ENCODE peak calls at places on chromosomes 11 and 22, in four cellular contexts. N, B, E and L are unnamed samples.

GRCh38 chr11:120569903-120570302 is 58.4 kb downstream of the GRIK4 start:
- DNase-seq in N (no peak), B (no peak), E (no peak), L (no peak)

GRCh38 chr11:45289369-45289768 is 3.2 kb upstream of the SYT13 start:
- DNase-seq in N (peak), B (no peak), E (no peak), L (peak)

GRCh38 chr11:119034813-119035212 is 4.1 kb upstream of the SLC37A4 start:
- DNase-seq in N (no peak), B (no peak), E (no peak), L (no peak)

GRCh38 chr11:73334244-73335203 is 26.4 kb downstream of the ARHGEF17 start:
- DNase-seq in N (peak), B (peak), E (peak), L (peak)

GRCh38 chr11:64092761-64093136 is 57.0 kb downstream of the FLRT1 start:
- DNase-seq in N (no peak), B (no peak), E (no peak), L (no peak)

GRCh38 chr11:116145187-116145865 is 627.5 kb downstream of the BUD13 start:
- DNase-seq in N (no peak), B (no peak), E (no peak), L (no peak)

GRCh38 chr11:124898711-124899110 is 1.0 kb upstream of the ROBO4 start:
- DNase-seq in N (no peak), B (peak), E (peak), L (peak)

GRCh38 chr22:42654696-42655095 is 5.5 kb upstream of the CYB5R3 start:
- DNase-seq in N (no peak), B (no peak), E (no peak), L (peak)

GRCh38 chr22:42076764-42077485 is 2.6 kb upstream of the SMDT1 start:
- DNase-seq in N (no peak), B (no peak), E (no peak), L (no peak)

GRCh38 chr11:2541321-2541680 is 96.5 kb downstream of the KCNQ1 start:
- DNase-seq in N (no peak), B (no peak), E (no peak), L (no peak)

DNA sequence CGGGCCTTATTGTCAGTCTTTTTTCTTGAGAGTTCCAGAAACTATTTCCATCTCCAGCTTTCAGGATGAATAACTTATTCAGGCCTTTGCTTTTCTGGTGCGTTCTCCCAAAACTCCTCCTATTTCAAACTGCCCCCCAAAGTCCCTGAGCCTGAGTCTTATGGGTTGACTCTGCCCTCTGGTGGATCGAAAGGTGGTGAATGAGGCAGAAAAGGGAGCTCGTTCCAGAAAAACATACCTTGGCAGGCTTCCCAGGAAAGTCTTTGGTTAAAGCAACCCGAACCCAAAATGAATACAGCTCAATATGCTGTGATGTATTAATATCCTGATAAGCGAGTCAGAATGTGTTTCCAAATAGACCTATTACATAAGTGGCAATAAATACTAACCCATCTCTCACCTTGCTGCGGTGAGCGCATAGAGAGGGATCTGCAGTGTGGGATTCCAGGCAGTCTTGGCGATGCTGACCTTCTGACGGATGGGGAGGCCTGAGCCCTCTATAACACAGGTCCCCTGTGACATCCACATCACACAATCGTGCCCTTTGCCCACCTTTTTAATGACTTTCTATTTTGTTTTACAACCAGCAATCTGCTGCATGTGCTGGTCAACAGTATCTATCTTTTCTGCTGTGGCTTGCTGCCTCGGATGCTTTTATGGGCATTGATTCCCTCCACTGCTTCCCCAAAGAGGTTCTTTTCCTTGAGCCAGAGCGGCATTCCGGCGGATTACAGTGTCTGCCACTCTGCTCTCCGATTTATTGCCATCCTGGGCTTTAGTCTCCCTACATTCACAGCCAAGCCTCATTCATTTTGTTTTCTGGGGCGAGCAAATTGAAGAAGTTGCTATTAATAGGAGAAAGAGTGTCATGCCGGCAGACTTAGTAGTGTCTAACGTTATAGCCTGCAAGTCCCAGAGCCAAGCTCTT is 756.8 kb downstream of the NTM start:
- DNase-seq in N (peak), B (peak), E (no peak), L (peak)
- TF ChIP-seq CTCF in N (peak), B (peak), E (peak), L (peak)

GRCh38 chr11:57387284-57388030 is 3.0 kb downstream of the PRG2 start:
- DNase-seq in N (no peak), B (no peak), E (no peak), L (peak)
- TF ChIP-seq CTCF in N (no peak), B (peak), E (peak), L (no peak)

DNA sequence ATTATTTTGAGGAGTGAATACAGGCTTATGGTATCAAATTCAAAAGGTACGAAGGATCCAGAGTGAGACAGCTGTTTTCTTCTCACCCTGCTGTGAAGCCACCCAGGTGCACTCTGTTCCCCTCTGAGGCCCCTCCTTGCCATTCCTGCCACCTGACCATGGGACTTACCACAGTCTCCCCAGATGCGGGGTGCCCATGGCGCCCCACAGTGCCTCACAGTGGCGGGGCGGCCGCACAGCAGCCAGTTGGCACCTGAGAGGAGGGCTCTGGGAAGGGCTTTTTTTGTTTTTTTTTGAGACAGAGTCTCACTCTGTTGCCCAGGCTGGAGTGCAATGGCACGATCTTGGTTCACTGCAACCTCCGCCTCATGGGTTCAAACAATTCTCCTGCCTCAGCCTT is 151.7 kb downstream of the CEP164 start:
- DNase-seq in N (no peak), B (no peak), E (no peak), L (no peak)
- TF ChIP-seq CTCF in N (peak), B (no peak), E (no peak), L (no peak)

GRCh38 chr11:95923441-95923729 is 522 bp downstream of the MTMR2 start:
- DNase-seq in N (no peak), B (no peak), E (no peak), L (no peak)

GRCh38 chr11:95920460-95921105 is 3.3 kb downstream of the MTMR2 start:
- DNase-seq in N (peak), B (no peak), E (no peak), L (no peak)

GRCh38 chr11:95922536-95923440 is 1.1 kb downstream of the MTMR2 start:
- DNase-seq in N (no peak), B (no peak), E (no peak), L (no peak)

GRCh38 chr11:95923730-95924413 is at the start of gene MTMR2:
- DNase-seq in N (peak), B (peak), E (peak), L (peak)

DNA sequence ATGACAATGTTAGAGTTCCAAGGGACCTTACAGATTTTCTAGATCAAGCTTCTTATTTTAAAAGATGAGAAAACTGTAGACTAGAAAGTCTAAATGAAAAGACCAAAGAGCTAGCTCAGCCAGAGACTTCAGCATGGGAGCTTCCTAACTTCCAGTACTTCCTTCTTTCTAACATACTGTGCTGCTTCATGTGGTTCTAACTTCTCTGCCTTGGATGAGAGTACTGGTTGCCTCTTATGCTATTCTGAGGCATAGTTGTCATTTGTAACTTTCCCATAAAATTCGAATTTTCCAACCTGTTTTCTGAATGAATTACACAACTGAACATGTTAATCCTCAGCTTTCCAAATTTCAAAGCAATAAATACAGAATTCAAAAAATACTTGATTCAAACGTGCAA is 1.8 kb downstream of the MTMR2 start:
- DNase-seq in N (no peak), B (no peak), E (no peak), L (peak)
- TF ChIP-seq CTCF in N (no peak), B (no peak), E (no peak), L (no peak)

DNA sequence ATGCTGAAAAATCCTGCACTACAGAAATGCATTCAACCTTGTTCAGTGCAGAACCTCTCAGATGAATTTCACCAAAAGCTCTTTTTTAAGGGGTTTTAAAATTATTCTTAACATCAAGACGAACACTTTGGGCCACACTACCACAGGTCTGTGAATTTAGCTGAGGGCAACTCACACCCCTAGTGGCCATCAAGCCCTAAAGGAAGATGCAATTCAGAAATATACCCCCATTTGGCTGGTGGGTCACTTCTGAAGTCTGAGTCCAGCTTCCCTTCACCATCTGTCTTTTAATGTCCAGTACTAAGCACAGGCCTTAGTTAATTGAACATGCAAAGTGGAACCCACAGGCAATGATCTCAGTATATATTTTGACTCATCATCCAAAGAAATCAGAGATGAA is 50.5 kb downstream of the FAM76B start:
- DNase-seq in N (no peak), B (no peak), E (no peak), L (no peak)
- TF ChIP-seq CTCF in N (peak), B (no peak), E (no peak), L (no peak)

DNA sequence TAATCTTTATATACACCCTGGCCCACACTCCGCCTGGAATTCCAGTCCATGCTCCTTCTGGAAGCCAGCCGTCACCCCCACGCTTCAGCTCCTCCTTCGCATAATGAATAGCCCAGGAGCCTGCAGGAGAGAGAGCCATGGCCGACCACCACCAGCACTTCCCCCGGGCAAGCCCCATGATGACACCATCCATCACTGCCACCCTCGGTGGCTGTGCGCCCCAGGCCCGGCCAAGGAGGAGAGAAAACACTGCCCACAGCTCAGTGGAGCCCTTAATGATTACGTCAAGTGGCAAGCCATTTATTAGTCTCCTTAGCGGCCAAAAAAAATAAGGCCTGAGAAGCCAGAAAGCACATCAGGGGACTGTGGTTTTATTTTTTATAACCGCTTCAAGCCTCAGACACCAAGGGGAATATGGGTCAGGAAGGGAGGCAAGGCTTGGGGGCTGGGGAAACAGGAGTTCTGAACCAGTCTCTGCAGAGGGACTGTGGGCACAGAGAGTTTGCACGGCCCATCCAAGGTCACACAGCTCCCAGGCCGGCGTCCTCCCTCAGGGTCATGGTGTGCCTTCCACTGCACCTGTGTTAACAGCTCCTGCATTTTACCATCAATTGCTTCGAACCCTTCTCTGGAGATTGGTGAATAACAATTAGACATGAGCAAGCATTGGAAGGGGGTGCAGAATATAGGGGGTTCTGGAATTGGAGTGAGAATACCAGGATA is 134.3 kb downstream of the MN1 start:
- DNase-seq in N (no peak), B (no peak), E (no peak), L (no peak)
- TF ChIP-seq CTCF in N (no peak), B (no peak), E (no peak), L (no peak)

GRCh38 chr11:5367461-5368074 is 16.0 kb upstream of the OR51M1 start:
- DNase-seq in N (peak), B (no peak), E (no peak), L (peak)

GRCh38 chr11:5366856-5367255 is 15.5 kb downstream of the OR51B6 start:
- DNase-seq in N (peak), B (no peak), E (no peak), L (no peak)

GRCh38 chr11:5364214-5364613 is 12.9 kb downstream of the OR51B6 start:
- DNase-seq in N (peak), B (no peak), E (no peak), L (peak)

GRCh38 chr11:5368502-5369043 is 15.0 kb upstream of the OR51M1 start:
- DNase-seq in N (no peak), B (no peak), E (no peak), L (no peak)

GRCh38 chr11:5369793-5370192 is 13.8 kb upstream of the OR51M1 start:
- DNase-seq in N (peak), B (no peak), E (no peak), L (peak)
- TF ChIP-seq CTCF in N (peak), B (peak), E (no peak), L (peak)

GRCh38 chr22:29012923-29013322 is 48.7 kb downstream of the C22orf31 start:
- DNase-seq in N (no peak), B (no peak), E (no peak), L (no peak)

GRCh38 chr22:29016067-29016938 is 45.3 kb downstream of the C22orf31 start:
- DNase-seq in N (no peak), B (no peak), E (no peak), L (no peak)

GRCh38 chr22:29014301-29014700 is 47.3 kb downstream of the C22orf31 start:
- DNase-seq in N (no peak), B (no peak), E (no peak), L (no peak)

GRCh38 chr22:29011868-29012428 is 49.7 kb downstream of the C22orf31 start:
- DNase-seq in N (no peak), B (no peak), E (no peak), L (no peak)

DNA sequence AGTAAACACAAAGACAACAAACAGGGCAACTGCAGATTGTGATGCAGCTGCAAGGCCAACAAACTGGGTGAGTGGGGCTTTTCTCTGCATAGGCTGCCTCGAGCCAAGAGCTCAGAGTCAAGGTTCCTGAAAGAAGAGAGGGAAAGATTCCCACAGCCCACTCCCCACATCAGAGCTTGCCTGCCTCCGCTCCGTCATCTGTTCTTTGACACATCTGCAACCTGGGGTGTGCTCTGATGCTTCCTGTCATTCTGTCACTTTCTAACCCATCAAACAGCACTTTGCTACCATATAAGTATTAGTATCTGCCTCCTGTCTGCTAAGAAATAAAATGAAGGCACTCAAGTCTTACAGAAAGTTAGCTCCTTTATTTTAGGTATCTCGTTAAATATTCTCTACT is 46.9 kb downstream of the C22orf31 start:
- DNase-seq in N (no peak), B (no peak), E (no peak), L (no peak)
- TF ChIP-seq CTCF in N (no peak), B (no peak), E (no peak), L (no peak)

DNA sequence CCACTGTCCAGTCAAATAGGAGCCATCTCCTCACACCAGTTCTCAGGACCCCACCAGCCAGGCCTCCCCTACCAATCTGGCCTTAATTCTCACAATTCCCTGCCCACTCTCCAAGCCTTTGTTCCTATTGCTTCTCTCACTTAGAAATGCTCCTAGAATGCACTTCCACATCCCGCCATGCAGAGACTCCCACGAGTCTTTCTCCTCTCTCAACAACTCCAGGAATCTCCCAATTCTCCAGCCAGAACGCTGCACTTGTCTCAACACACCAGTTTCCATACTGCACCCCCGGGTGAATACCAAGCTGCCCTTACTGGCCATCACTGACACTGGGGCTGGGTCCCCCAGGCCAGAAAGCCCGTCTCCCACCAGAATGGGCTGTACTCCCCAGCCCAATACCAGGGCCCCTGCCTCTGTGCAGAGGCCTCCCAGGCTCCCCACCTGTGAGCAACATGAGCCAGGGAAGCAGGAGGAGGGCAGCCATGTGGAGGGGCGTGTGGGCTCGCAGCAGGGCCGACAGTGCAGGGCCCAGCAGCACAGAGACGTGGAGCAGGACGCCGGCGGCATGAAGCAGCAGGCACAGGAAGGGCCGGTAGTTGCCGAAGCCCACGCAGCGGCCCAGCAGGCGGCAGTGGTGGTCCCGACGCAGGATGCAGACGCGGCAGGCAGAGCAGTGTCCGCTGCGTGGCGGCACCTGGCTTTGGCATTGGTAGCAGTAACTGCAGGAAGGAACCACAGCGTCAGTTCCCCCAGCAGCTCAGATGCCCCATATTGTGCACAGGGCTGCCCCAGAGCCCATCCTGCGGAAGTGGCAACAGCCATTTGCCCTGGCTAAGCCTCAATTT is 2.4 kb downstream of the ZDHHC24 start:
- DNase-seq in N (no peak), B (no peak), E (peak), L (peak)
- TF ChIP-seq CTCF in N (peak), B (peak), E (peak), L (peak)

GRCh38 chr22:31083923-31084810 is 3.0 kb downstream of the SMTN start:
- DNase-seq in N (no peak), B (no peak), E (no peak), L (peak)

GRCh38 chr22:31081963-31082605 is 966 bp downstream of the SMTN start:
- DNase-seq in N (peak), B (no peak), E (no peak), L (peak)

GRCh38 chr22:31080848-31081649 is at the start of gene SMTN:
- DNase-seq in N (peak), B (peak), E (peak), L (peak)

GRCh38 chr22:31083377-31083768 is 2.3 kb downstream of the SMTN start:
- DNase-seq in N (no peak), B (no peak), E (peak), L (no peak)

DNA sequence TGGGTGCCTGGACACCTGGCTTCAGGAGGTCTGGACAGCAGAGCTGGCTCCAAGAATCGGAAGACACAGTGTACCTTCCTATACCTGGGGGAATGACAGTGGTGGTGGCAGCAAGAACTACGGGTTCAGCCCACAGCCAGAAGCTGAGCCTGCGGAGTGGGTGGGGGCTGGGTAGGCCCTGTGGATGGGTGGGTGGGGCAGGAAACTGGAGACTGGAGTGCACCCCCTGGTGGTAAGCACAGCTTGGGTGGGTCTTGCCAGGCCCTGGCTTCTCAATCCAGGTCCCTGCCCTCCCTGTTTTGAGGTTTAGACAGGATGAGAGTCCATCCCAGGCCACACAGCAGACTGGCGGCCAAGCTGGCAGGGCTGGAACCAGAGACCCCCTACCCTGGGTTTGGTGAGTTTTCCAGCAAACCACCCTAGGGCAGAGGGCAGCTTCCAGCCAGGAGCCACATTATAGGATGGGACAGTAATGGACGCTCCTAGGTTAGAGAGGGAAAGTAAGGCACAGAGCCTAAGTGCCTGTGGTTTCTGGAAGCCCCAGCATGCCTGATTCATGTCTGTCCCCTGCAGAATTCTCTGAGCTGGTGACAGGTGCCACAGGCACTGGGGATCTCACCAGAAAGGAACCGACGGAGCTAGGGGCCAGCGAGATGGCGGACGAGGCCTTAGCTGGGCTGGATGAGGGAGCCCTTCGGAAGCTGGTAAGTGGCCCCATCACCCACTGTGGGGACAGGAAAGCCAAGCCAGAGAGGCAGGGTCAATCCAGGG is 1.7 kb downstream of the SMTN start:
- DNase-seq in N (peak), B (peak), E (peak), L (peak)
- TF ChIP-seq CTCF in N (peak), B (peak), E (peak), L (peak)